ENCODE peak calls at places on chromosomes 5 and 9, in five cellular contexts. Y is left lung, R is endothelial cell, I is HFF-Myc, K is A673. X is an unnamed sample.

GRCh38 chr5:10746711-10747110 is 14.3 kb downstream of the DAP start:
- DNase-seq in Y (no peak), I (no peak), K (no peak), R (no peak), X (no peak)

GRCh38 chr5:79193643-79194042 is 42.3 kb upstream of the JMY start:
- DNase-seq in Y (no peak), I (no peak), R (no peak), K (no peak), X (no peak)

GRCh38 chr9:2780326-2780725 is 63.0 kb downstream of the KCNV2 start:
- DNase-seq in Y (no peak), K (no peak), R (no peak), I (no peak), X (no peak)

GRCh38 chr5:176359658-176360057 is 1.9 kb downstream of the KIAA1191 start:
- DNase-seq in I (peak; percentile 43), R (no peak), Y (no peak), K (no peak), X (no peak)

GRCh38 chr5:43019615-43020293 is 20.4 kb downstream of the ANXA2R start:
- DNase-seq in Y (peak; percentile 72), K (peak; percentile 89), I (no peak), R (peak; percentile 51), X (no peak)

GRCh38 chr9:127805620-127806019 is 2.9 kb downstream of the FPGS start:
- DNase-seq in K (peak; percentile 40), Y (no peak), R (peak; percentile 83), I (no peak), X (no peak)

GRCh38 chr5:150377964-150378694 is 20.6 kb downstream of the TCOF1 start:
- DNase-seq in K (no peak), R (no peak), I (peak; percentile 93), Y (no peak), X (peak; percentile 95)

GRCh38 chr5:116441223-116441622 is 133.4 kb downstream of the SEMA6A start:
- DNase-seq in K (no peak), Y (no peak), I (no peak), R (no peak), X (no peak)

GRCh38 chr9:95193067-95193466 is 124.4 kb downstream of the FANCC start:
- DNase-seq in K (no peak), Y (no peak), I (no peak), R (no peak), X (no peak)

GRCh38 chr9:94761506-94761905 is 35.0 kb downstream of the AOPEP start:
- DNase-seq in Y (no peak), R (no peak), I (no peak), K (no peak), X (no peak)

GRCh38 chr5:170470808-170471404 is 32.9 kb upstream of the KCNIP1 start:
- DNase-seq in I (no peak), R (no peak), Y (no peak), K (no peak), X (no peak)

GRCh38 chr5:63145167-63145566 is 566.5 kb downstream of the LRRC70 start:
- DNase-seq in K (no peak), Y (no peak), R (no peak), I (no peak), X (no peak)

GRCh38 chr5:170232786-170233185 is at the start of gene C5orf58:
- DNase-seq in K (no peak), I (no peak), R (no peak), Y (no peak), X (no peak)

GRCh38 chr5:14603141-14603540 is 21.5 kb downstream of the OTULINL start:
- DNase-seq in R (no peak), I (no peak), K (no peak), Y (no peak), X (no peak)

GRCh38 chr5:169656125-169656990 is 19.3 kb downstream of the DOCK2 start:
- DNase-seq in K (no peak), Y (no peak), I (no peak), R (no peak), X (no peak)

GRCh38 chr5:178224403-178224802 is 8.2 kb downstream of the PHYKPL start:
- DNase-seq in R (no peak), I (no peak), Y (no peak), K (no peak), X (no peak)

GRCh38 chr5:87081511-87082372 is 185.9 kb upstream of the RASA1 start:
- DNase-seq in K (peak; percentile 77), Y (no peak), R (no peak), I (no peak), X (no peak)

GRCh38 chr5:65624025-65624569 is at the start of gene TRIM23:
- DNase-seq in K (peak; percentile 96), I (peak; percentile 66), R (peak; percentile 81), Y (peak; percentile 94), X (peak; percentile 72)
- TF ChIP-seq CTCF in K (no peak), I (no peak), R (no peak), Y (no peak), X (peak; percentile 18)

DNA sequence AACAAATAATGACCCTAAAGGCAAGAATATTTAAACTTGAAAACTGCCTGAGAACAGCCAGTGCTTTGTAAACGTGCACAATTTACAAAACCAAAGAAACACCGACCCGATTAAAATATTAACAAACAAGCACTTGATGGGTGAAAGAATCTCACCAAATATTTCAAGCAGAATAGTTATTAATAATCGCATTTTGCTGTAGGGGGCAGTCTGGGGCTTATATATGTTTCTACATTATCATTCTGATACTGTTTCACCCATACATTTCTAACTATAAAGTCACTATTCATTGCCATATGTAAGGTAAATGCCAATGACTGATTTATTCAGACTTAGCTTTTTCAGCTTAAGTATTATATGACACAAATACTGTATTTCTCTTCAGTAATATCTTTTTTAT is 37.7 kb downstream of the UBAP2 start:
- DNase-seq in I (peak; percentile 1), Y (no peak), R (no peak), K (peak; percentile 17), X (no peak)
- TF ChIP-seq CTCF in I (peak; percentile 28), Y (no peak), R (no peak), K (peak; percentile 46), X (peak; percentile 33)

DNA sequence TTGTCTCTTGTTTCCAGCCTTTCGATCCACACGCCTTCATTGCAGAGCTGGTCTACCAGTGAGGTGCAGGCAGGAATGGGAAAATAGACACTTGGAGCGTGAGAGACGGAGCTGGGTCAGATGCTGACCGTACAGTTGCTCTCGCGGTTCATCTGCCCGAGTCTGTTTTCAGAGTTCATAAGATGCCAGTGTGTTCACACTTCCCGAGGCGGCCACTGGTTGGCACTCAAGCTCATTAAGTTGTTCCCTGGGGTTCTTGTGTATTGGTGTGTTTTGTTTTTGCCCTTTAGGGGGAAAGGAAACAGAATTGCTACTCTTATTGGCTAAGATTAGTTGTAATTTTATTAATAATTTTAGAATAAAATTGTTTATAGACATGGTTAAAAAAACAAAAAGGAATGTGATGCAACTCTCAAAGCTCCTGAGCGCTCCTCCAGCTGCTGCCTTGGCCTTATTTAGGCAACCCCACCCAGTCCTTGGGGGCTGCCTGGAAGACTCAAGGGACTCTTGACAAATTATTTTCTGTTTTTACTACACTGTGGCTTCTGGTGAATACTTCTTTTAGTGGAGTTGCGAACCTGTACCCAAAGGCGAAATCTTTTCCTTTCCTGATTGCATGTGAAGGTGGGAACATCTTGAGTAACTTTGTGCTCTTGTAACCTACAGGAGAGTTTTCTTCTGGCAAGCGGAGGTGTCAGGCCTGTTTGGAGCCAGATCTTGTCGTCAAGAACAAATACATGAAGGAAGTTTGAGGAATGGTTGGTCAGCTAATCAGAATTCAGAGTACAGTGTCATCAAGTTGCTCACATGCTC is 146.1 kb downstream of the MAST4 start:
- DNase-seq in Y (no peak), K (peak; percentile 28), R (no peak), I (no peak), X (no peak)
- TF ChIP-seq CTCF in Y (no peak), K (peak; percentile 56), R (no peak), I (peak; percentile 15), X (no peak)

GRCh38 chr9:87263291-87263690 is 234.4 kb upstream of the DAPK1 start:
- DNase-seq in Y (no peak), I (no peak), R (peak; percentile 7), K (no peak), X (no peak)
- TF ChIP-seq CTCF in Y (no peak), I (no peak), R (peak; percentile 22), K (no peak), X (no peak)

GRCh38 chr9:131312246-131312645 is 22.7 kb downstream of the PLPP7 start:
- DNase-seq in K (no peak), I (no peak), Y (no peak), R (no peak), X (no peak)
- TF ChIP-seq CTCF in K (no peak), I (no peak), Y (no peak), R (no peak), X (no peak)

GRCh38 chr5:181190711-181191525 is 14.1 kb downstream of the TRIM7 start:
- DNase-seq in I (no peak), R (peak; percentile 62), K (peak; percentile 60), Y (peak; percentile 49), X (no peak)
- TF ChIP-seq CTCF in I (peak; percentile 21), R (no peak), K (peak; percentile 38), Y (no peak), X (peak; percentile 37)

GRCh38 chr5:132489051-132489770 is 1.4 kb downstream of the IRF1 start:
- DNase-seq in I (no peak), K (no peak), R (no peak), Y (no peak), X (no peak)

GRCh38 chr5:132488590-132488989 is 2.0 kb downstream of the IRF1 start:
- DNase-seq in R (no peak), Y (no peak), I (no peak), K (no peak), X (no peak)

GRCh38 chr5:132491368-132492364 is 1.1 kb upstream of the IRF1 start:
- DNase-seq in Y (no peak), I (no peak), R (no peak), K (no peak), X (no peak)

GRCh38 chr5:132490484-132491367 is at the start of gene IRF1:
- DNase-seq in R (peak; percentile 94), K (peak; percentile 95), I (no peak), Y (peak; percentile 97), X (peak; percentile 82)

GRCh38 chr5:132489871-132490483 is 596 bp downstream of the IRF1 start:
- DNase-seq in Y (peak; percentile 70), I (no peak), K (peak; percentile 54), R (no peak), X (no peak)
- TF ChIP-seq CTCF in Y (no peak), I (no peak), K (no peak), R (peak; percentile 11), X (peak; percentile 44)

X was measured in BJ.